ENCODE peak calls at places on chromosomes 2 and 18, in four cellular contexts. I, H, V and E are unnamed samples.

GRCh38 chr2:136381722-136382633 is 264.0 kb upstream of the CXCR4 start:
- DNase-seq in I (no peak), H (no peak), V (no peak), E (peak; percentile 47)

GRCh38 chr2:88737385-88737784 is 45.9 kb downstream of the RPIA start:
- DNase-seq in I (no peak), H (no peak), V (no peak), E (no peak)

GRCh38 chr2:169822785-169823392 is 1.8 kb downstream of the METTL5 start:
- DNase-seq in I (no peak), H (no peak), V (no peak), E (no peak)

GRCh38 chr2:17249249-17249648 is 269.0 kb downstream of the RAD51AP2 start:
- DNase-seq in I (no peak), H (no peak), V (no peak), E (no peak)

GRCh38 chr2:60819155-60819862 is 62.1 kb upstream of the REL start:
- DNase-seq in I (no peak), H (no peak), V (no peak), E (peak; percentile 83)

GRCh38 chr2:18684202-18685040 is 95.1 kb upstream of the NT5C1B start:
- DNase-seq in I (no peak), H (peak; percentile 30), V (no peak), E (no peak)

GRCh38 chr2:197079832-197080555 is 153.5 kb upstream of the PGAP1 start:
- DNase-seq in I (no peak), H (no peak), V (no peak), E (no peak)

GRCh38 chr18:10736984-10737383 is 211.2 kb downstream of the NAPG start:
- DNase-seq in I (no peak), H (no peak), V (no peak), E (no peak)

GRCh38 chr2:33134764-33135560 is 188.2 kb downstream of the LTBP1 start:
- DNase-seq in I (no peak), H (no peak), V (no peak), E (no peak)

GRCh38 chr2:3483227-3483985 is 35.9 kb downstream of the ADI1 start:
- DNase-seq in I (peak; percentile 69), H (no peak), V (peak; percentile 27), E (no peak)

GRCh38 chr2:241741016-241741415 is 6.6 kb downstream of the D2HGDH start:
- DNase-seq in I (no peak), H (no peak), V (no peak), E (no peak)

GRCh38 chr18:58100154-58100553 is 56.1 kb downstream of the NEDD4L start:
- DNase-seq in I (no peak), H (no peak), V (no peak), E (no peak)

GRCh38 chr2:69159988-69160387 is 147.0 kb downstream of the ANTXR1 start:
- DNase-seq in I (no peak), H (no peak), V (no peak), E (no peak)

GRCh38 chr2:124867247-124867646 is 842.2 kb downstream of the CNTNAP5 start:
- DNase-seq in I (no peak), H (no peak), V (no peak), E (no peak)

GRCh38 chr2:64645014-64645418 is 8.7 kb downstream of the SERTAD2 start:
- DNase-seq in I (peak; percentile 57), H (peak; percentile 54), V (no peak), E (no peak)

GRCh38 chr2:182554950-182555349 is 128.1 kb upstream of the PDE1A start:
- DNase-seq in I (no peak), H (peak; percentile 2), V (no peak), E (no peak)

GRCh38 chr2:100881629-100882028 is 61.7 kb downstream of the NPAS2 start:
- DNase-seq in I (no peak), H (no peak), V (no peak), E (no peak)

GRCh38 chr2:137387044-137387443 is 577.2 kb upstream of the HNMT start:
- DNase-seq in I (no peak), H (no peak), V (no peak), E (no peak)

GRCh38 chr2:216497808-216498366 is 757 bp upstream of the RPL37A start:
- DNase-seq in I (no peak), H (no peak), V (no peak), E (no peak)

GRCh38 chr18:72799106-72799505 is 68.7 kb downstream of the NETO1 start:
- DNase-seq in I (no peak), H (no peak), V (no peak), E (no peak)

GRCh38 chr2:41930807-41931566 is 116.8 kb upstream of the PKDCC start:
- DNase-seq in I (peak; percentile 50), H (no peak), V (no peak), E (no peak)

GRCh38 chr2:187549951-187550555 is 4.2 kb downstream of the TFPI start:
- DNase-seq in I (no peak), H (no peak), V (no peak), E (no peak)

GRCh38 chr2:101790856-101791255 is 93.3 kb downstream of the MAP4K4 start:
- DNase-seq in I (no peak), H (no peak), V (no peak), E (no peak)

GRCh38 chr2:49248506-49248905 is 94.2 kb upstream of the FSHR start:
- DNase-seq in I (peak; percentile 33), H (no peak), V (no peak), E (no peak)

GRCh38 chr2:197304556-197305011 is 6.0 kb downstream of the ANKRD44 start:
- DNase-seq in I (no peak), H (no peak), V (no peak), E (no peak)

GRCh38 chr2:120224256-120224655 is 1.1 kb upstream of the TMEM185B start:
- DNase-seq in I (no peak), H (no peak), V (no peak), E (no peak)

GRCh38 chr2:200077210-200077650 is 121.8 kb downstream of the MAIP1 start:
- DNase-seq in I (no peak), H (peak; percentile 50), V (peak; percentile 9), E (no peak)

GRCh38 chr2:215624423-215624829 is 188.6 kb upstream of the FN1 start:
- DNase-seq in I (peak; percentile 23), H (no peak), V (no peak), E (no peak)

GRCh38 chr2:234158812-234159211 is 108.3 kb downstream of the SPP2 start:
- DNase-seq in I (no peak), H (no peak), V (no peak), E (no peak)

GRCh38 chr2:150339951-150340350 is 147.5 kb downstream of the RND3 start:
- DNase-seq in I (no peak), H (peak; percentile 40), V (no peak), E (no peak)

GRCh38 chr2:222796413-222797103 is 64.3 kb upstream of the ACSL3 start:
- DNase-seq in I (no peak), H (peak; percentile 50), V (no peak), E (no peak)